ENCODE peak calls at places on chromosomes 6 and 20, in six cellular contexts. One of them, this sample, is unnamed. For H3K4me1 and H3K9me3, the result is how much of the 10 kb centered on the place peaks cover.

GRCh38 chr20:37522258-37523011 is 1.4 kb downstream of the NNAT start:
- DNase-seq in left ventricle myocardium inferior: peak
- DNase-seq in small intestine: peak
- DNase-seq in PC-3: no peak
- DNase-seq in NT2/D1: no peak
- DNase-seq in suprapubic skin: no peak
- DNase-seq in this sample: no peak

GRCh38 chr6:11384531-11385309 is 152.3 kb upstream of the NEDD9 start:
- DNase-seq in left ventricle myocardium inferior: no peak
- DNase-seq in small intestine: no peak
- DNase-seq in PC-3: no peak
- DNase-seq in NT2/D1: no peak
- DNase-seq in suprapubic skin: no peak
- DNase-seq in this sample: no peak

GRCh38 chr20:47940101-47940813 is 155.0 kb upstream of the SULF2 start:
- DNase-seq in left ventricle myocardium inferior: no peak
- DNase-seq in small intestine: no peak
- DNase-seq in PC-3: no peak
- DNase-seq in NT2/D1: no peak
- DNase-seq in suprapubic skin: no peak
- DNase-seq in this sample: no peak

GRCh38 chr6:241331-241865 is 50.9 kb upstream of the DUSP22 start:
- DNase-seq in left ventricle myocardium inferior: no peak
- DNase-seq in small intestine: no peak
- DNase-seq in PC-3: no peak
- DNase-seq in NT2/D1: no peak
- DNase-seq in suprapubic skin: no peak
- DNase-seq in this sample: no peak

GRCh38 chr20:5621305-5621704 is 128.9 kb upstream of the SHLD1 start:
- DNase-seq in left ventricle myocardium inferior: no peak
- DNase-seq in small intestine: peak
- DNase-seq in PC-3: no peak
- DNase-seq in NT2/D1: no peak
- DNase-seq in suprapubic skin: no peak
- DNase-seq in this sample: no peak

GRCh38 chr20:843908-844307 is 10.4 kb downstream of the FAM110A start:
- DNase-seq in left ventricle myocardium inferior: no peak
- DNase-seq in small intestine: peak
- DNase-seq in PC-3: no peak
- DNase-seq in NT2/D1: no peak
- DNase-seq in suprapubic skin: no peak
- DNase-seq in this sample: no peak

GRCh38 chr6:79119217-79119616 is 41.2 kb upstream of the PHIP start:
- DNase-seq in left ventricle myocardium inferior: no peak
- DNase-seq in small intestine: no peak
- DNase-seq in PC-3: no peak
- DNase-seq in NT2/D1: no peak
- DNase-seq in suprapubic skin: no peak
- DNase-seq in this sample: no peak

GRCh38 chr20:48789185-48789668 is 38.6 kb downstream of the PREX1 start:
- DNase-seq in left ventricle myocardium inferior: no peak
- DNase-seq in small intestine: no peak
- DNase-seq in PC-3: no peak
- DNase-seq in NT2/D1: no peak
- DNase-seq in suprapubic skin: no peak
- DNase-seq in this sample: no peak

GRCh38 chr6:134373282-134373922 is 55.5 kb upstream of the SGK1 start:
- DNase-seq in left ventricle myocardium inferior: peak
- DNase-seq in small intestine: no peak
- DNase-seq in PC-3: peak
- DNase-seq in NT2/D1: no peak
- DNase-seq in suprapubic skin: no peak
- DNase-seq in this sample: peak

GRCh38 chr6:332671-333070 is 40.4 kb downstream of the DUSP22 start:
- DNase-seq in left ventricle myocardium inferior: no peak
- DNase-seq in small intestine: no peak
- DNase-seq in PC-3: no peak
- DNase-seq in NT2/D1: no peak
- DNase-seq in suprapubic skin: no peak
- DNase-seq in this sample: no peak

GRCh38 chr6:2158596-2159271 is 86.7 kb downstream of the GMDS start:
- DNase-seq in left ventricle myocardium inferior: no peak
- DNase-seq in small intestine: no peak
- DNase-seq in PC-3: peak
- DNase-seq in NT2/D1: peak
- DNase-seq in suprapubic skin: no peak
- DNase-seq in this sample: no peak

GRCh38 chr6:439681-440167 is 48.2 kb downstream of the IRF4 start:
- DNase-seq in left ventricle myocardium inferior: no peak
- DNase-seq in small intestine: no peak
- DNase-seq in PC-3: no peak
- DNase-seq in NT2/D1: no peak
- DNase-seq in suprapubic skin: no peak
- DNase-seq in this sample: no peak

GRCh38 chr6:39823187-39823815 is 31.1 kb downstream of the DAAM2 start:
- DNase-seq in left ventricle myocardium inferior: peak
- DNase-seq in small intestine: peak
- DNase-seq in PC-3: no peak
- DNase-seq in NT2/D1: no peak
- DNase-seq in suprapubic skin: no peak
- DNase-seq in this sample: peak

GRCh38 chr20:13610205-13610604 is 28.5 kb downstream of the TASP1 start:
- DNase-seq in left ventricle myocardium inferior: no peak
- DNase-seq in small intestine: no peak
- DNase-seq in PC-3: no peak
- DNase-seq in NT2/D1: no peak
- DNase-seq in suprapubic skin: no peak
- DNase-seq in this sample: no peak

GRCh38 chr20:12570371-12570770 is 438.4 kb upstream of the SPTLC3 start:
- DNase-seq in left ventricle myocardium inferior: no peak
- DNase-seq in small intestine: peak
- DNase-seq in PC-3: peak
- DNase-seq in NT2/D1: peak
- DNase-seq in suprapubic skin: no peak
- DNase-seq in this sample: no peak

GRCh38 chr20:52312131-52312729 is 120.7 kb upstream of the ZFP64 start:
- DNase-seq in left ventricle myocardium inferior: no peak
- DNase-seq in small intestine: peak
- DNase-seq in PC-3: peak
- DNase-seq in NT2/D1: peak
- DNase-seq in suprapubic skin: no peak
- DNase-seq in this sample: no peak

GRCh38 chr6:169622618-169623017 is 79.2 kb downstream of the WDR27 start:
- DNase-seq in left ventricle myocardium inferior: no peak
- DNase-seq in small intestine: no peak
- DNase-seq in PC-3: no peak
- DNase-seq in NT2/D1: no peak
- DNase-seq in suprapubic skin: no peak
- DNase-seq in this sample: no peak

GRCh38 chr6:109411034-109411433 is 28.8 kb upstream of the CD164 start:
- DNase-seq in left ventricle myocardium inferior: no peak
- DNase-seq in small intestine: no peak
- DNase-seq in PC-3: peak
- DNase-seq in NT2/D1: no peak
- DNase-seq in suprapubic skin: no peak
- DNase-seq in this sample: no peak

GRCh38 chr6:42103753-42104094 is 38.7 kb downstream of the C6orf132 start:
- DNase-seq in left ventricle myocardium inferior: no peak
- DNase-seq in small intestine: no peak
- DNase-seq in PC-3: no peak
- DNase-seq in NT2/D1: no peak
- DNase-seq in suprapubic skin: no peak
- DNase-seq in this sample: no peak

GRCh38 chr6:42104807-42105713 is 37.4 kb downstream of the C6orf132 start:
- DNase-seq in left ventricle myocardium inferior: no peak
- DNase-seq in small intestine: no peak
- DNase-seq in PC-3: no peak
- DNase-seq in NT2/D1: no peak
- DNase-seq in suprapubic skin: no peak
- DNase-seq in this sample: no peak

GRCh38 chr6:42103218-42103617 is 39.2 kb downstream of the C6orf132 start:
- DNase-seq in left ventricle myocardium inferior: no peak
- DNase-seq in small intestine: peak
- DNase-seq in PC-3: no peak
- DNase-seq in NT2/D1: no peak
- DNase-seq in suprapubic skin: no peak
- DNase-seq in this sample: no peak

GRCh38 chr6:42105714-42106662 is 36.4 kb downstream of the C6orf132 start:
- DNase-seq in left ventricle myocardium inferior: no peak
- DNase-seq in small intestine: no peak
- DNase-seq in PC-3: no peak
- DNase-seq in NT2/D1: no peak
- DNase-seq in suprapubic skin: no peak
- DNase-seq in this sample: no peak

DNA sequence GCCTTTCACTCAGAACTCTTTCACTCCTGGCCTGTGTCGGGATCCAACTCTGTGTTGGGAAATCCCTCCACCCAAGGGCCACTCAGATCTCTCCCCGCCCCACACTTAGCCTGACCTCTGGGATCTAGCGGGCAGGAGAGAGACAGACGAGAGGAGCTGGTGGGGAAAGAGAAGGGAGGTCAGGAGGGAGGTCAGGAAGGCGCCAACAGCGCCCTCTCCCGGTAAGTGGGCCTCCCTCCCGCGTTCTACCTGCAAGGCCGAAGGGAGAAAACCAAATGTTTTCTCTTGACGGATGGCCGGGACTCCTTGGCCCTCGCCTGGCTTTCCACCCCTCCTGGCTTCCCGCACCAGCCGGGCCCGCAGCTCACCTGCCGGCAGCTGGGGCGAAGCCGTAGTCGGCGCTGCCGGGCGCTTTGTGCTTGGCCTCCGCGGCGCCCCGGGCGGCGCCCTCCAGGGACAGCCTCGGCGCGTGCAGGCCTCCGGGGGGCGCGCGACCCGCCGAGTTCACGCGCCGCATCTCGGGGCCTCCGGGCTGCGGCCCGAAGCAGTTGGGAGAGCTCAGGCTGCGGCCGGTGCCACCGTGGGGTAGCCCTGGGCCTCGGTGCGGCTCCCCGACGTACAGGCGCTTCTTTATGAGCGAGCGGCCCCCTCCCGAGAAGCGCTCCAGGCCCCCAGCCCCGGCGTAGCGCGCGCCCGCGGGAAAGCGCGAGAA is 38.2 kb downstream of the C6orf132 start:
- DNase-seq in left ventricle myocardium inferior: peak
- DNase-seq in small intestine: no peak
- DNase-seq in PC-3: no peak
- DNase-seq in NT2/D1: peak
- DNase-seq in suprapubic skin: no peak
- DNase-seq in this sample: no peak
- H3K4me3 ChIP-seq in left ventricle myocardium inferior: peak
- H3K4me3 ChIP-seq in small intestine: peak
- H3K4me3 ChIP-seq in PC-3: no peak
- H3K4me3 ChIP-seq in NT2/D1: peak
- H3K4me3 ChIP-seq in suprapubic skin: peak
- H3K4me3 ChIP-seq in this sample: peak

GRCh38 chr6:42026540-42026939 is 23.8 kb upstream of the TAF8 start:
- DNase-seq in left ventricle myocardium inferior: no peak
- DNase-seq in small intestine: no peak
- DNase-seq in PC-3: no peak
- DNase-seq in NT2/D1: no peak
- DNase-seq in suprapubic skin: no peak
- DNase-seq in this sample: no peak
- H3K4me1 ChIP-seq in left ventricle myocardium inferior: half or more
- H3K4me1 ChIP-seq in small intestine: under half
- H3K4me1 ChIP-seq in PC-3: under half
- H3K4me1 ChIP-seq in NT2/D1: under half
- H3K4me1 ChIP-seq in suprapubic skin: under half
- H3K4me1 ChIP-seq in this sample: under half

GRCh38 chr6:22929228-22929627 is 359.9 kb downstream of the HDGFL1 start:
- DNase-seq in left ventricle myocardium inferior: no peak
- DNase-seq in small intestine: no peak
- DNase-seq in PC-3: no peak
- DNase-seq in NT2/D1: no peak
- DNase-seq in suprapubic skin: no peak
- DNase-seq in this sample: no peak

GRCh38 chr6:22925304-22925835 is 356.0 kb downstream of the HDGFL1 start:
- DNase-seq in left ventricle myocardium inferior: no peak
- DNase-seq in small intestine: no peak
- DNase-seq in PC-3: no peak
- DNase-seq in NT2/D1: no peak
- DNase-seq in suprapubic skin: no peak
- DNase-seq in this sample: no peak

GRCh38 chr6:22928775-22929174 is 359.4 kb downstream of the HDGFL1 start:
- DNase-seq in left ventricle myocardium inferior: no peak
- DNase-seq in small intestine: no peak
- DNase-seq in PC-3: no peak
- DNase-seq in NT2/D1: no peak
- DNase-seq in suprapubic skin: no peak
- DNase-seq in this sample: no peak

GRCh38 chr6:22925920-22926587 is 356.7 kb downstream of the HDGFL1 start:
- DNase-seq in left ventricle myocardium inferior: no peak
- DNase-seq in small intestine: no peak
- DNase-seq in PC-3: no peak
- DNase-seq in NT2/D1: no peak
- DNase-seq in suprapubic skin: no peak
- DNase-seq in this sample: no peak

GRCh38 chr6:22926613-22927348 is 357.4 kb downstream of the HDGFL1 start:
- DNase-seq in left ventricle myocardium inferior: no peak
- DNase-seq in small intestine: no peak
- DNase-seq in PC-3: no peak
- DNase-seq in NT2/D1: no peak
- DNase-seq in suprapubic skin: no peak
- DNase-seq in this sample: no peak
- H3K9me3 ChIP-seq in left ventricle myocardium inferior: under half
- H3K9me3 ChIP-seq in small intestine: under half
- H3K9me3 ChIP-seq in PC-3: under half
- H3K9me3 ChIP-seq in NT2/D1: under half
- H3K9me3 ChIP-seq in suprapubic skin: under half
- H3K9me3 ChIP-seq in this sample: under half

DNA sequence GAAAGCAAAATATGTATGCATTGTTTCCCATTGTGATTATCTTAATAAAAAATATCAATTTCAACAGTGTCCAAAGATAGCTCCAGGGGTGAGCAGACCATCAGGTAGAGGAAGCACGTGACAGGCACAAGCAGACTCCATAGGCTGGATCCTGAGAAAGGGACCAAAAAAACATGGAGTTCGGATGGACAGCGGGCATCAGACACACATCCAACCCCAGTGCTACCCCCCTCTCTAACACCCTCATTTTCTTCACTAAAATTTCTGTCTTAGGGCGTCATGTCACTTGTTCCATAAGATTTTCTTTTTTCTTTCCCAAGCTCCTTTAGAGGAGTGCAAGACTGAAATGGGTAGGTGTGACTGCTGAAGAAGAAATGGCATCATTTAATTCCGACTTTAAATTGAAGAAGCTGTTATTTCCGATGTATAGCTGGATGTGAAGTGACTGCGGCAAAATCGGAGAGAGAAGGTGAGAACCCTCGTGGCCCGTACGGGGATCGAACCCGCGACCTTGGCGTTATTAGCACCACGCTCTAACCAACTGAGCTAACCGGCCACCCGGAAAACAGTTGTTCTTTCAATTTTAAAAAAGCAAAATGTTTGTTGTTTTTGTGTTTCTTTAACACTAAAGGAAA is 10.3 kb upstream of the PRSS16 start:
- DNase-seq in left ventricle myocardium inferior: no peak
- DNase-seq in small intestine: no peak
- DNase-seq in PC-3: peak
- DNase-seq in NT2/D1: no peak
- DNase-seq in suprapubic skin: no peak
- DNase-seq in this sample: no peak
- H3K4me3 ChIP-seq in left ventricle myocardium inferior: no peak
- H3K4me3 ChIP-seq in small intestine: no peak
- H3K4me3 ChIP-seq in PC-3: peak
- H3K4me3 ChIP-seq in NT2/D1: no peak
- H3K4me3 ChIP-seq in suprapubic skin: no peak
- H3K4me3 ChIP-seq in this sample: no peak